ENCODE peak calls at places on chromosomes 13 and 19, in five cellular contexts. H is fibroblast of lung, P is SW480, L is omental fat pad, J is T-helper 1 cell. B is an unnamed sample.
A peak's percentile ranks its signal among the peaks of the same experiment; 100 is the strongest.

GRCh38 chr13:113535381-113535781 is 44.9 kb upstream of the DCUN1D2 start:
- DNase-seq in J (no peak), H (no peak), P (no peak), L (no peak), B (no peak)

GRCh38 chr19:2237869-2238153 is 1.2 kb downstream of the SF3A2 start:
- DNase-seq in H (no peak), P (no peak), L (no peak), J (no peak), B (no peak)

GRCh38 chr19:3661284-3662238 is 35.0 kb upstream of the CACTIN start:
- DNase-seq in P (no peak), J (no peak), H (no peak), L (no peak), B (no peak)

GRCh38 chr13:42495751-42496150 is 78.2 kb upstream of the TNFSF11 start:
- DNase-seq in J (no peak), L (no peak), H (no peak), P (no peak), B (no peak)

GRCh38 chr13:79907527-79907926 is 426.6 kb downstream of the NDFIP2 start:
- DNase-seq in P (no peak), H (no peak), J (no peak), L (no peak), B (no peak)

GRCh38 chr19:16615788-16616187 is 12.2 kb downstream of the MED26 start:
- DNase-seq in L (no peak), J (no peak), H (no peak), P (no peak), B (no peak)

GRCh38 chr13:20940083-20940482 is 37.5 kb upstream of the XPO4 start:
- DNase-seq in P (no peak), J (no peak), L (no peak), H (peak; percentile 67), B (no peak)

GRCh38 chr13:71820699-71821098 is 46.3 kb downstream of the DACH1 start:
- DNase-seq in H (no peak), P (no peak), J (no peak), L (no peak), B (no peak)

GRCh38 chr13:106432636-106433035 is 102.8 kb downstream of the EFNB2 start:
- DNase-seq in H (peak; percentile 11), J (no peak), P (peak; percentile 58), L (no peak), B (no peak)

GRCh38 chr19:17359905-17360800 is 17.0 kb downstream of the PLVAP start:
- DNase-seq in H (no peak), J (no peak), P (no peak), L (no peak), B (no peak)

GRCh38 chr13:90783273-90783672 is 564.2 kb upstream of the MIR17HG start:
- DNase-seq in P (no peak), H (no peak), L (no peak), J (no peak), B (no peak)

GRCh38 chr13:41675306-41675705 is 218.0 kb downstream of the RGCC start:
- DNase-seq in H (no peak), J (no peak), P (no peak), L (no peak), B (no peak)

GRCh38 chr19:1169921-1170885 is 3.9 kb downstream of the SBNO2 start:
- DNase-seq in P (no peak), L (no peak), J (no peak), H (peak; percentile 88), B (peak; percentile 93)

GRCh38 chr13:67353891-67354459 is 123.8 kb upstream of the PCDH9 start:
- DNase-seq in P (no peak), L (no peak), J (no peak), H (peak; percentile 39), B (no peak)

GRCh38 chr19:2332341-2333026 is 4.0 kb downstream of the SPPL2B start:
- DNase-seq in P (peak; percentile 50), L (no peak), H (no peak), J (peak; percentile 46), B (no peak)

GRCh38 chr13:22298530-22298929 is 627.7 kb downstream of the FGF9 start:
- DNase-seq in P (no peak), H (no peak), L (no peak), J (no peak), B (no peak)

GRCh38 chr19:38139122-38139521 is 84.9 kb downstream of the DPF1 start:
- DNase-seq in J (no peak), H (no peak), L (no peak), P (no peak), B (no peak)

GRCh38 chr19:30227661-30228112 is 144.5 kb upstream of the ZNF536 start:
- DNase-seq in L (no peak), H (peak; percentile 40), J (peak; percentile 9), P (peak; percentile 53), B (no peak)

GRCh38 chr19:13020002-13020414 is 24.7 kb downstream of the NFIX start:
- DNase-seq in L (no peak), H (no peak), P (no peak), J (no peak), B (no peak)

B was measured in T1000.